ENCODE peak calls at places on chromosomes 7 and 10, in four cellular contexts. O is H1, U is GM12878, F is HepG2. V is an unnamed sample.

GRCh38 chr7:10325395-10325794 is 648.3 kb upstream of the PHF14 start:
- DNase-seq in U (no peak), O (no peak), F (no peak), V (no peak)

GRCh38 chr7:141691540-141691939 is 10.4 kb downstream of the DENND11 start:
- DNase-seq in O (no peak), F (no peak), U (no peak), V (no peak)

GRCh38 chr7:8700076-8700624 is 266.7 kb downstream of the NXPH1 start:
- DNase-seq in F (no peak), O (no peak), U (no peak), V (no peak)

GRCh38 chr7:112485766-112486165 is 5.0 kb downstream of the LSMEM1 start:
- DNase-seq in U (no peak), F (no peak), O (no peak), V (no peak)

GRCh38 chr7:46752881-46753366 is 829.0 kb downstream of the TNS3 start:
- DNase-seq in O (no peak), F (no peak), U (no peak), V (no peak)

GRCh38 chr7:103574536-103574935 is 128.5 kb upstream of the SLC26A5 start:
- DNase-seq in O (no peak), U (no peak), F (no peak), V (no peak)

GRCh38 chr7:74292757-74293576 is 3.8 kb downstream of the CLIP2 start:
- DNase-seq in F (peak), O (no peak), U (no peak), V (peak)

GRCh38 chr7:23333671-23334246 is 34.6 kb downstream of the MALSU1 start:
- DNase-seq in O (no peak), U (no peak), F (no peak), V (no peak)

GRCh38 chr7:140640060-140640611 is 477 bp downstream of the DENND2A start:
- DNase-seq in O (no peak), F (no peak), U (no peak), V (no peak)

GRCh38 chr7:74231232-74231590 is 21.4 kb downstream of the LAT2 start:
- DNase-seq in O (no peak), F (no peak), U (peak), V (no peak)

GRCh38 chr10:128144547-128144946 is 18.3 kb upstream of the MKI67 start:
- DNase-seq in U (no peak), O (no peak), F (no peak), V (no peak)

GRCh38 chr10:3412071-3412582 is 239.5 kb upstream of the PITRM1 start:
- DNase-seq in U (no peak), F (no peak), O (no peak), V (no peak)

GRCh38 chr10:21464134-21464533 is 61.3 kb downstream of the SKIDA1 start:
- DNase-seq in U (no peak), O (no peak), F (no peak), V (no peak)
- TF ChIP-seq USF2 in U (no peak), O (no peak), F (no peak), V (no peak)

DNA sequence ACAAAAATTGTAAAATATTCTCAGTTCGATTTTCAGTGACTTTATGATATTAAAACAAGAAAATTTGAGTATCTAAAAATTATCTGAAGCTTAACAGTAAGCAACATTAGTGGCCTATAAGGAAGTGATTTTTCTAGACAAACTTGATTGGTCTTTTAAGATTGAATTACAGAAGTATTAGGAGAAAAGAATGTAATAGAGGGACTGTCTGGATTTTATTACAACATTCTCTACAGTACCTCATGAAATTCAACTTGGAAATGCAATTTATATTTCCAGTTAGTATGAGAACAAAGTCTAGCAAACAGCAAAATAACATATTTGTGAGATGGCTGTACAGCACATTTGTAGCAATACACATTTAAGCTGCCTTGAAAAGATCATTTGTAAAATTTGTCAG is 18.8 kb downstream of the REEP3 start:
- DNase-seq in O (no peak), U (no peak), F (no peak), V (no peak)
- TF ChIP-seq ATF2 in O (no peak), U (no peak), F (no peak), V (no peak)

GRCh38 chr10:97517778-97518561 is 19.2 kb downstream of the UBTD1 start:
- DNase-seq in O (no peak), U (no peak), F (no peak), V (no peak)

GRCh38 chr10:97520520-97520919 is 21.8 kb downstream of the UBTD1 start:
- DNase-seq in U (no peak), F (no peak), O (no peak), V (no peak)

GRCh38 chr10:97520978-97521761 is 22.4 kb downstream of the UBTD1 start:
- DNase-seq in U (no peak), O (no peak), F (no peak), V (no peak)

GRCh38 chr10:97518601-97519043 is 19.9 kb downstream of the UBTD1 start:
- DNase-seq in F (no peak), O (no peak), U (no peak), V (no peak)

DNA sequence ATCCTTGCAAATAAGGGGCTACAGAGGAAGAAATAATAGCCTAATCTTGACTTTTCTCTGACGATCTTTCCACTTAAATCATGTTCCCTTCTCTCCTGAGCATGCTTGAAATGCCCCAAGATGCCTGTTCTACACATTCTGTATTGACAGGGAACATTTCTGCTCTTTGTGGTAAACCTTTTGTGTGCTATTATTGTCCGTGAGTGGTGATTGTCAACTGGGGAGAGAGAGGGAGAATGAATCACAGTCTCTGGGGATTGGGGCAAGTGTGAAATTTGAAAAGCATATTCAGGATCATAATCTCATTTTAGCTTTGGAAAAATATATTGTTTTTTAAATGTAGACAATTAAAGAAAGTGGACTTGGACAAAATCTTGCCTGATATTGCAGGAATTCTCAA is 20.6 kb downstream of the UBTD1 start:
- DNase-seq in F (no peak), O (no peak), U (no peak), V (no peak)
- TF ChIP-seq POLR2AphosphoS5 in F (no peak), O (no peak), U (no peak), V (no peak)

GRCh38 chr10:46541735-46542566 is 14.5 kb downstream of the GPRIN2 start:
- DNase-seq in F (no peak), U (no peak), O (no peak), V (no peak)
- TF ChIP-seq USF2 in F (no peak), U (no peak), O (no peak), V (no peak)

GRCh38 chr7:128103498-128104108 is 72.4 kb upstream of the LRRC4 start:
- DNase-seq in U (no peak), F (peak), O (no peak), V (no peak)

GRCh38 chr7:128099204-128099671 is 68.0 kb upstream of the LRRC4 start:
- DNase-seq in F (no peak), O (no peak), U (no peak), V (peak)

GRCh38 chr7:128102490-128103291 is 71.5 kb upstream of the LRRC4 start:
- DNase-seq in F (no peak), O (no peak), U (no peak), V (no peak)

GRCh38 chr7:128100225-128100948 is 69.2 kb upstream of the LRRC4 start:
- DNase-seq in U (no peak), O (no peak), F (no peak), V (no peak)

DNA sequence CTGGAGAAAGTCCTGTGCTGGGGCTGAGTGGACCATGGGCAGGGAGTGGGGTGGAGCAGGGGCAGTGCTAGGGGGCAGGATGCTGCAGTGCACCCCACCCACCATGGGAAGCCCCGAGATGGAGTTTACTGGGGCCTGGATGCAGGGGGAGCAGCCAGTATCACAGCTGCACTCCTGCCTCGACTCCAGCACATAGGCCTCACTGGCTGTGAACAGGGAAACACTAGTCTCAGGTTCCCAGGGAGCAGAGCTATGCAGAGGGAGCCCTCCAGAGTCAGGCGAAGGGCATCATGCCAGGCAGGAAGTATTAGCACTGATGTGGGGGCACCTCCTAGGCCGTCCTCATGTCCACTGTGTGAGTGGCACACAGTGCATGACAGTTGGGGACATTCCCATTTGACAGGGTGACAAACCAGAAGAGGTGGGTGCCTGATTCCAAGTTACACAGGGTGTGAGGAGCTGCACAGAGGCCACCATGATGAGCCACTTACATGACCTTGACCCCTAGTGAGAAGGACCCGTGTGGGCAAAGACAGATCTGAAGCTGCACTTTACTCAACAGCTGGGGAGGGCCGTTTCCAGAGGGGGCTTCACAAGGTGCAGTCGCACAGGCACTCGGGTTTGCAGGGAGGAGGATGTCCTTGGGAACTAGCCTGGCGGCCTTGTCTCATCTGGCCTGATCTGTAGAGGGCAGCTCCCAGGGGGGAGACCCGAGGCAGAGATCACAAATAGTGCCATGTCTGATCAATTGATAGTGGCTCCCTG is 69.9 kb upstream of the LRRC4 start:
- DNase-seq in O (no peak), U (no peak), F (no peak), V (no peak)
- TF ChIP-seq ATF2 in O (no peak), U (no peak), F (no peak), V (no peak)

GRCh38 chr10:4820804-4821401 is 5.1 kb upstream of the AKR1E2 start:
- DNase-seq in U (no peak), F (no peak), O (no peak), V (no peak)
- TF ChIP-seq POLR2AphosphoS5 in U (no peak), F (no peak), O (no peak), V (no peak)

DNA sequence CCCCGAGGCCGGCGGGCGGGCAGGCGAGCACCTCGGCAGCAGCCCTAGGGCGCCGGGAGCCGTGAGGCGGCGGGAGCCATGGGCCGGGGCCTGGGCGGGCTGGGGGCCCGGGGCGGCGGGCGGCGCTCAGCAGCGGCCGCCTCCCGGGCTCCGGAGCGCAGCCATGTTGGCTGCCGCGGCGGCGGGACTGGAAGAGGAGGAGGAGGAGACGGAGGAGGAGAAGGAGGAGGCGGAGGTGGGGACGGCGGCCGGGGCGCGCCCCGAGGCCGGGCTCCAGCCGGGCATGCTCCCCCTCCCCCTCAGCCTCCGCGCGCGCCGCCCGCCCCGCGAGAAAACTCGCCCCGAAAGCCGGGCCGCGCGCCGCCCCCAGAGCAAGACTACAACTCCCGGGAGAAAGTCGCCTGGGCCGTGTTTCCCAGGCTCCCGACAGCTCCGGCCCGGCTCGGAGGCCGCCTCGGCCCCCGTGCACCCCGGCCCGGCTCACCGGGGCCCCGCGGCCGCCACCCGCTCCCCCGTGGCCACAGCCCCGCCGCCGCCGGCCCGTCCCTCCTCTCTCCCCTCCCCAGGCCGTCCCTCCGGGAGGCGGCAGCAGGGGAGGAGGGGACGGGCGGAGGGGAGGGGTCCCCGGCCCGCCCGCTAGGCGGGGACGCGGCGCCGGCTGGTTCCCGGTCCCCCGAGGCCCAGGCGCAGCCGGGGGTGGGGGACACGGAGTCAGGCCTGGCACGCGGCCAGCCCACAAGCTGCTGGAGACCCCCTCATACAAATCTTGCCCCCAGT is at the start of gene DLG5:
- DNase-seq in U (no peak), F (no peak), O (no peak), V (peak)
- TF ChIP-seq USF2 in U (no peak), F (no peak), O (no peak), V (no peak)

V was measured in K562.